ENCODE peak calls at places on chromosomes 3 and 15, in nine cellular contexts. N is SK-N-SH, H is A549, Z is HL-60, M is HepG2, Q is GM23338, S is HCT116, V is GM12878, K is K562. G is an unnamed sample.

GRCh38 chr3:118907909-118908308 is 126.7 kb downstream of the IGSF11 start:
- DNase-seq in N (no peak), H (no peak), Z (no peak), M (no peak), Q (peak; percentile 48), S (no peak), V (no peak), K (no peak), G (no peak)

GRCh38 chr3:155386817-155387403 is 93.4 kb upstream of the STRIT1 start:
- DNase-seq in N (no peak), H (no peak), Z (no peak), M (no peak), Q (no peak), S (no peak), V (no peak), K (no peak), G (no peak)

GRCh38 chr15:75225951-75226732 is 24.5 kb downstream of the C15orf39 start:
- DNase-seq in N (no peak), H (no peak), Z (no peak), M (no peak), Q (no peak), S (no peak), V (no peak), K (no peak), G (no peak)

GRCh38 chr3:194274424-194275085 is 76.6 kb downstream of the CPN2 start:
- DNase-seq in N (no peak), H (no peak), Z (no peak), M (no peak), Q (no peak), S (peak; percentile 71), V (no peak), K (no peak), G (no peak)

GRCh38 chr15:34648335-34648631 is 64.8 kb upstream of the GOLGA8B start:
- DNase-seq in N (no peak), H (no peak), Z (no peak), M (no peak), Q (no peak), S (no peak), V (no peak), K (no peak), G (no peak)

GRCh38 chr3:111906667-111907066 is 47.6 kb downstream of the PHLDB2 start:
- DNase-seq in N (no peak), H (no peak), Z (no peak), M (no peak), Q (no peak), S (no peak), V (no peak), K (no peak), G (no peak)

GRCh38 chr15:73633991-73634495 is 854 bp upstream of the NPTN start:
- DNase-seq in N (no peak), H (peak; percentile 65), Z (no peak), M (peak; percentile 53), Q (no peak), S (peak; percentile 85), V (no peak), K (no peak), G (peak; percentile 64)

GRCh38 chr15:89127054-89127702 is 38.9 kb downstream of the ABHD2 start:
- DNase-seq in N (no peak), H (no peak), Z (no peak), M (no peak), Q (no peak), S (no peak), V (no peak), K (no peak), G (no peak)

GRCh38 chr3:5194801-5195509 is 7.4 kb downstream of the EDEM1 start:
- DNase-seq in N (no peak), H (peak; percentile 70), Z (peak; percentile 77), M (peak; percentile 67), Q (no peak), S (peak; percentile 72), V (no peak), K (peak; percentile 45), G (peak; percentile 63)

GRCh38 chr15:51087513-51087912 is 7.2 kb downstream of the TNFAIP8L3 start:
- DNase-seq in N (no peak), H (no peak), Z (no peak), M (no peak), Q (no peak), S (no peak), V (no peak), K (no peak), G (no peak)

GRCh38 chr3:101179637-101180036 is 140.7 kb downstream of the IMPG2 start:
- DNase-seq in N (no peak), H (no peak), Z (no peak), M (no peak), Q (no peak), S (no peak), V (no peak), K (no peak), G (no peak)

GRCh38 chr3:107431048-107431297 is 53.7 kb downstream of the CCDC54 start:
- DNase-seq in N (no peak), H (no peak), Z (no peak), M (no peak), Q (peak; percentile 42), S (no peak), V (no peak), K (no peak), G (no peak)

GRCh38 chr15:75153084-75153483 is 48.6 kb upstream of the C15orf39 start:
- DNase-seq in N (peak; percentile 42), H (peak; percentile 59), Z (peak; percentile 85), M (peak; percentile 82), Q (peak; percentile 23), S (peak; percentile 73), V (no peak), K (peak; percentile 81), G (no peak)

GRCh38 chr3:177441281-177441812 is 244.1 kb upstream of the TBL1XR1 start:
- DNase-seq in N (no peak), H (no peak), Z (no peak), M (no peak), Q (no peak), S (no peak), V (no peak), K (no peak), G (no peak)

GRCh38 chr15:52651114-52651513 is 28.1 kb downstream of the ATOSA start:
- DNase-seq in N (no peak), H (no peak), Z (no peak), M (no peak), Q (no peak), S (no peak), V (no peak), K (no peak), G (no peak)

GRCh38 chr15:85482896-85483295 is 102.5 kb downstream of the AKAP13 start:
- DNase-seq in N (no peak), H (no peak), Z (no peak), M (no peak), Q (no peak), S (no peak), V (no peak), K (no peak), G (no peak)

GRCh38 chr3:194132465-194133358 is 3.2 kb upstream of the HES1 start:
- DNase-seq in N (no peak), H (no peak), Z (no peak), M (peak; percentile 35), Q (peak; percentile 74), S (no peak), V (no peak), K (no peak), G (no peak)

GRCh38 chr3:46695177-46695961 is 1.9 kb upstream of the ALS2CL start:
- DNase-seq in N (peak; percentile 47), H (peak; percentile 31), Z (peak; percentile 89), M (no peak), Q (peak; percentile 88), S (no peak), V (no peak), K (peak; percentile 61), G (no peak)

GRCh38 chr3:158434412-158435038 is 136.5 kb upstream of the MLF1 start:
- DNase-seq in N (peak; percentile 17), H (peak; percentile 5), Z (peak; percentile 14), M (peak; percentile 78), Q (peak; percentile 86), S (peak; percentile 37), V (peak; percentile 40), K (peak; percentile 19), G (peak; percentile 63)

GRCh38 chr3:114867828-114868498 is 279.1 kb downstream of the ZBTB20 start:
- DNase-seq in N (no peak), H (no peak), Z (no peak), M (no peak), Q (no peak), S (no peak), V (no peak), K (no peak), G (no peak)
- TF ChIP-seq REST in N (no peak), H (no peak), Z (no peak), M (no peak), Q (no peak), S (no peak), V (no peak), K (no peak), G (no peak)

GRCh38 chr15:41207687-41208448 is 22.7 kb downstream of the EXD1 start:
- DNase-seq in N (no peak), H (no peak), Z (no peak), M (no peak), Q (no peak), S (no peak), V (no peak), K (no peak), G (no peak)
- TF ChIP-seq REST in N (no peak), H (no peak), Z (no peak), M (no peak), Q (no peak), S (no peak), V (no peak), K (no peak), G (no peak)

GRCh38 chr3:188937389-188937788 is 234.4 kb upstream of the TPRG1 start:
- DNase-seq in N (no peak), H (no peak), Z (no peak), M (no peak), Q (peak; percentile 75), S (no peak), V (no peak), K (no peak), G (no peak)
- TF ChIP-seq REST in N (no peak), H (no peak), Z (no peak), M (no peak), Q (no peak), S (no peak), V (no peak), K (no peak), G (no peak)

GRCh38 chr3:182364723-182365650 is 428.3 kb upstream of the ATP11B start:
- DNase-seq in N (peak; percentile 46), H (no peak), Z (no peak), M (no peak), Q (no peak), S (peak; percentile 94), V (no peak), K (peak; percentile 62), G (peak; percentile 20)
- TF ChIP-seq REST in N (no peak), H (no peak), Z (no peak), M (no peak), Q (no peak), S (no peak), V (no peak), K (no peak), G (no peak)